ENCODE peak calls at places on chromosomes 3 and 15, in seven cellular contexts. Y is mesendoderm, L is neuronal stem cell, Q is H9, P is IMR-90, H is mesenchymal stem cell, E is trophoblast cell. J is an unnamed sample.
A peak's percentile ranks its signal among the peaks of the same experiment; 100 is the strongest.

GRCh38 chr3:177781686-177782161 is 584.4 kb upstream of the TBL1XR1 start:
- DNase-seq in Y (no peak), Q (no peak), L (no peak), H (peak; percentile 14), E (no peak), P (peak; percentile 79), J (no peak)

GRCh38 chr15:72249138-72249825 is 18.3 kb upstream of the PKM start:
- DNase-seq in H (no peak), Y (no peak), P (no peak), Q (no peak), E (no peak), L (no peak), J (no peak)

GRCh38 chr15:73246898-73247297 is 121.9 kb downstream of the HCN4 start:
- DNase-seq in L (no peak), Q (no peak), E (no peak), H (no peak), Y (no peak), P (no peak), J (no peak)

GRCh38 chr3:71875461-71875947 is 90.6 kb upstream of the PROK2 start:
- DNase-seq in H (peak; percentile 70), P (peak; percentile 53), Q (peak; percentile 94), L (peak; percentile 71), Y (peak; percentile 99), E (peak; percentile 92), J (peak; percentile 88)

GRCh38 chr15:75532413-75533250 is 46.5 kb downstream of the PTPN9 start:
- DNase-seq in H (peak; percentile 89), L (peak; percentile 26), E (peak; percentile 85), Y (peak; percentile 78), P (peak; percentile 88), Q (peak; percentile 61), J (no peak)

GRCh38 chr3:126777366-126777765 is 73.3 kb downstream of the CHCHD6 start:
- DNase-seq in E (no peak), P (peak; percentile 26), Y (peak; percentile 62), Q (no peak), H (no peak), L (no peak), J (no peak)

GRCh38 chr3:166685246-166685645 is 694.9 kb downstream of the ZBBX start:
- DNase-seq in Y (no peak), L (no peak), H (no peak), Q (no peak), P (no peak), E (peak; percentile 7), J (no peak)

GRCh38 chr15:38461089-38461833 is 7.3 kb downstream of the FAM98B start:
- DNase-seq in H (peak; percentile 42), P (peak; percentile 63), L (no peak), Y (no peak), E (no peak), Q (no peak), J (no peak)

GRCh38 chr3:153670577-153670976 is 450.6 kb upstream of the ARHGEF26 start:
- DNase-seq in P (no peak), E (no peak), Q (no peak), L (no peak), Y (no peak), H (no peak), J (no peak)

GRCh38 chr3:177642482-177643163 is 445.3 kb upstream of the TBL1XR1 start:
- DNase-seq in Q (no peak), P (no peak), H (no peak), E (no peak), Y (no peak), L (no peak), J (no peak)

GRCh38 chr15:28960979-28961378 is 75.2 kb downstream of the APBA2 start:
- DNase-seq in H (peak; percentile 94), Y (peak; percentile 16), E (peak; percentile 21), P (peak; percentile 95), L (no peak), Q (no peak), J (no peak)

GRCh38 chr3:40714771-40715170 is 190.0 kb downstream of the ZNF621 start:
- DNase-seq in L (no peak), Q (no peak), E (no peak), Y (peak; percentile 23), P (no peak), H (no peak), J (no peak)

DNA sequence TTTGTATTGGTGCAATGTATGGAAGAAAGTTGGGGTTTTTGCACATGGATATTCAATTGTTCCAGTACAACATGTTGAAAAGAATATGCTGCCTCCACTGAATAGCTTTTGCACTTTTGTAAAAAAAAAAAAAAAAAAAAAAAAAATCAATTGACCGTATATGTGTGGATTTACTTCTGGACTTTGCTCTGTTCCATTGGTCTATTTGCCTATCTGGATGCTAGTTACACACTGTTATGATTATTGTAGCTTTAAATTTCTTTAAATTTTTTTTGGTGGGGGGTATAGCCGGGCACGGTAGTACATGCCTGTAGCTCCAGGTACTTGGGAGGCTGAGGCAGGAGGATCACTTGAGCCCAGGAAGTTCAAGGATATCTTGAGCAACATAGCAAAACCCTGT is 52.5 kb downstream of the RPL39L start:
- DNase-seq in E (no peak), P (no peak), Q (no peak), Y (no peak), H (no peak), L (no peak), J (no peak)
- H2BK120ac ChIP-seq in E (no peak overlapping the region), P (no peak overlapping the region), Q (no peak overlapping the region), Y (no peak overlapping the region), H (no peak overlapping the region), L (no peak overlapping the region), J (no peak overlapping the region)

GRCh38 chr3:161296814-161297213 is 74.5 kb downstream of the SPTSSB start:
- DNase-seq in P (no peak), Q (no peak), Y (no peak), L (no peak), H (no peak), E (no peak), J (no peak)
- H2BK120ac ChIP-seq in P (no peak overlapping the region), Q (no peak overlapping the region), Y (no peak overlapping the region), L (no peak overlapping the region), H (no peak overlapping the region), E (no peak overlapping the region), J (no peak overlapping the region)

DNA sequence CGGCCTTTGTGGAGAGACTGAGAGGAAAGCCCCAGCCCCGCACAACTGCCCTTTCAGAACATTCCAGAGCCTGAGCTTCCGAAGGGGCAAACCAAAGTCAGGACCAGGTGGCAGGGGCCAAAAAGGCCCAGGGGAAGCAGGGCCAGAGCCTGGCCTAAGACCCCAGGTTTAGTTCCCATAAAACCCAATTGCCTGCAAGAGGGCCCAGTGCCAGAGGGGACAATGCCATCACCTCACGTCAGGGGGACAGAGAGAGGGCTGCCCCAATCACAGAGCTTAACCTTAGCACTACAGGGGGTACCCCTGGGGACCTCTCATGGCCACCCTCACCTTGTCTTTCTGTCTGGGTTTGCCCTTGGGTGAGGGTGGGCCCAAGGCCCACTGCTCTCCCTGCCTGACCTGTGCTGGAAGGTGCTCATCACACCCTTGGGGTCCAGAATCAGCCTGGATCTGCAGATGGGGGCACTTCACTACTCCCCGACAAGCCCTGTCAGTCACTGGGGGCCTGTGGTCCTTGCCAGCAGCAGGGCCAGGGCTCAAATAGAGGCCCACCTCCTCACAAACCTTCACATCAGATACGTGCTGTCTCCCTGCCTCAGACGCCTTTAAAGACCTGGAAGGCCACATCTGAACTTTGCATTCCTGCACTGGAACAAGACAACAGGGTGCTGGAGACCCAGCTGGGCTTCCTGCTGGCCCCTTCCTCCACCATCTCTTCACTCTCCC is 3.8 kb downstream of the CALML4 start:
- DNase-seq in E (no peak), Y (no peak), P (no peak), Q (no peak), H (no peak), L (no peak), J (no peak)
- H2BK120ac ChIP-seq in E (no peak overlapping the region), Y (no peak overlapping the region), P (no peak overlapping the region), Q (no peak overlapping the region), H (no peak overlapping the region), L (no peak overlapping the region), J (no peak overlapping the region)

DNA sequence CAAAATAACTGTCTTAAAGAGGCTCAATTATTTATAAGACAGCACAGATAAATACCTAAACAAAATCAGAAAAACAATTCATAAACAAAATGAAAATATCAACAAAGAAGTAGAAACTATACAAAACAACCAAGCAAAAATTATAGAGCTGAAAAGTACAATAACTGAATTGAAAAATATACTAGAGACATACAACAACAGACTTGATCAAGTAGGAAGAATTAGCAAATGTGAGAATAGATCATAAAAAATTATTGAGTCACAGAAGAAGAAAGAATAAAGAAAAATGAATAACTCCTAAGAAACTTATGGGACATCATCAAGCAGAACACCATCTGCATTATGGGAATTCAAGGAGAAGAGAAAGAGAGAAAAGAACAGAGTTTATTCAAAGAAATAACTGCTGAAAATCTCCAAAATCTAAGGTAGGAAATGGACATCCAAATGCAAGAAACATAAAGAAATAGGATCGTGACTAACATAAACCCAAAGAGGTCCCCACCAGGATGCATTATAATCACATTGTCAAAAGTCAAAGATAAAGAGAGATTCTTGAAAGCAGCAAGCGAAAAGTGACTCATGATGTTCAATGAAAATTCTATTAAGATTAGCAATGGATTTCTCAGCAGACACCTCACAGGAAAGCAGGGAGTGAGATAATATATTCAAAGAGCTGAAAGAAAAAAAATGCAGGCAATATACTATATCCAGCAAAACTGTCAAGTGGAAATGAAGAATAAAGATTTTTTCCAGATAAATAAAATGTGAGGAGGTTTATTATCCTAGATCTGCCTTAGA is 85.9 kb downstream of the DCLK3 start:
- DNase-seq in E (peak; percentile 14), P (peak; percentile 82), Q (no peak), L (no peak), H (peak; percentile 53), Y (no peak), J (no peak)
- H2BK120ac ChIP-seq in E (no peak overlapping the region), P (peak overlapping the region; percentile 83), Q (no peak overlapping the region), L (no peak overlapping the region), H (no peak overlapping the region), Y (no peak overlapping the region), J (no peak overlapping the region)

GRCh38 chr3:12991481-12991837 is 81.8 kb downstream of the IQSEC1 start:
- DNase-seq in L (no peak), P (no peak), E (no peak), H (no peak), Y (no peak), Q (no peak), J (no peak)

GRCh38 chr3:12992629-12993021 is 80.6 kb downstream of the IQSEC1 start:
- DNase-seq in L (no peak), P (no peak), E (peak; percentile 39), H (no peak), Q (no peak), Y (no peak), J (no peak)

GRCh38 chr3:12990306-12990705 is 82.9 kb downstream of the IQSEC1 start:
- DNase-seq in Y (no peak), Q (no peak), P (peak; percentile 27), H (peak; percentile 62), L (no peak), E (peak; percentile 100), J (no peak)

GRCh38 chr3:12991861-12992281 is 81.4 kb downstream of the IQSEC1 start:
- DNase-seq in H (no peak), L (no peak), Q (no peak), P (no peak), Y (no peak), E (no peak), J (no peak)

GRCh38 chr3:12990781-12991480 is 82.3 kb downstream of the IQSEC1 start:
- DNase-seq in L (no peak), Q (no peak), P (peak; percentile 94), E (peak; percentile 92), Y (peak; percentile 57), H (peak; percentile 88), J (no peak)
- H2BK120ac ChIP-seq in L (no peak overlapping the region), Q (no peak overlapping the region), P (peak overlapping the region; percentile 80), E (peak overlapping the region; percentile 29), Y (no peak overlapping the region), H (no peak overlapping the region), J (no peak overlapping the region)